ENCODE peak calls at places on chromosomes 4 and X, in ten cellular contexts. O, Z, Y, X, F, V, M, T, P and B are unnamed samples.

GRCh38 chrX:109714340-109714958 is 18.6 kb downstream of the ACSL4 start:
- DNase-seq in O (no peak), Z (no peak), Y (no peak), X (no peak), F (peak), V (no peak), M (no peak), T (peak), P (peak), B (peak)

GRCh38 chrX:10089378-10089795 is 67.4 kb upstream of the CLCN4 start:
- DNase-seq in O (no peak), Z (no peak), Y (no peak), X (no peak), F (peak), V (no peak), M (no peak), T (no peak), P (no peak), B (no peak)

GRCh38 chr4:168876106-168876505 is 133.9 kb downstream of the CBR4 start:
- DNase-seq in O (no peak), Z (no peak), Y (no peak), X (no peak), F (no peak), V (no peak), M (no peak), T (peak), P (no peak), B (no peak)

GRCh38 chr4:38381788-38382187 is 282.2 kb upstream of the KLF3 start:
- DNase-seq in O (peak), Z (no peak), Y (no peak), X (no peak), F (no peak), V (no peak), M (no peak), T (peak), P (peak), B (no peak)

GRCh38 chrX:12885508-12885907 is 18.6 kb downstream of the TLR7 start:
- DNase-seq in O (no peak), Z (no peak), Y (no peak), X (no peak), F (no peak), V (no peak), M (no peak), T (no peak), P (no peak), B (no peak)

GRCh38 chr4:173074501-173074946 is 94.1 kb upstream of the GALNT7 start:
- DNase-seq in O (no peak), Z (no peak), Y (no peak), X (no peak), F (peak), V (no peak), M (no peak), T (peak), P (peak), B (peak)

GRCh38 chr4:156686120-156686519 is 285.5 kb downstream of the PDGFC start:
- DNase-seq in O (no peak), Z (no peak), Y (no peak), X (no peak), F (no peak), V (no peak), M (no peak), T (peak), P (peak), B (peak)

GRCh38 chr4:139607302-139608060 is 51.5 kb upstream of the SETD7 start:
- DNase-seq in O (no peak), Z (no peak), Y (no peak), X (no peak), F (no peak), V (no peak), M (no peak), T (peak), P (peak), B (no peak)

GRCh38 chrX:24145340-24146186 is 4.0 kb upstream of the ZFX start:
- DNase-seq in O (no peak), Z (no peak), Y (no peak), X (no peak), F (peak), V (no peak), M (no peak), T (peak), P (peak), B (peak)

GRCh38 chr4:46931981-46932380 is 22.9 kb upstream of the COX7B2 start:
- DNase-seq in O (no peak), Z (peak), Y (no peak), X (no peak), F (peak), V (peak), M (peak), T (peak), P (peak), B (peak)

GRCh38 chr4:41432889-41433288 is 105.1 kb upstream of the LIMCH1 start:
- DNase-seq in O (no peak), Z (no peak), Y (no peak), X (no peak), F (peak), V (no peak), M (no peak), T (peak), P (peak), B (peak)

GRCh38 chrX:77003956-77004355 is 443.2 kb upstream of the FGF16 start:
- DNase-seq in O (no peak), Z (no peak), Y (peak), X (no peak), F (no peak), V (peak), M (no peak), T (no peak), P (no peak), B (no peak)

GRCh38 chrX:15938072-15938471 is 83.5 kb upstream of the AP1S2 start:
- DNase-seq in O (no peak), Z (no peak), Y (no peak), X (no peak), F (no peak), V (no peak), M (no peak), T (no peak), P (no peak), B (no peak)

GRCh38 chrX:70672326-70672725 is 227.7 kb downstream of the DLG3 start:
- DNase-seq in O (no peak), Z (no peak), Y (no peak), X (no peak), F (no peak), V (no peak), M (no peak), T (no peak), P (no peak), B (no peak)